ENCODE peak calls at places on chromosomes 13 and 19, in four cellular contexts. Y is K562, S is SK-N-SH, Q is HepG2. E is an unnamed sample.

GRCh38 chr19:55492362-55492944 is 4.2 kb downstream of the SSC5D start:
- DNase-seq in Y (no peak), S (no peak), Q (no peak), E (no peak)

GRCh38 chr13:101579291-101579802 is 126.9 kb downstream of the ITGBL1 start:
- DNase-seq in Y (no peak), S (peak; percentile 46), Q (peak; percentile 2), E (no peak)

GRCh38 chr13:106548064-106548696 is 12.7 kb upstream of the EFNB2 start:
- DNase-seq in S (no peak), Q (no peak), Y (no peak), E (no peak)

GRCh38 chr19:11204076-11204602 is 6.8 kb upstream of the KANK2 start:
- DNase-seq in S (no peak), Q (no peak), Y (no peak), E (no peak)

GRCh38 chr19:926595-927043 is 784 bp downstream of the ARID3A start:
- DNase-seq in Y (peak; percentile 57), Q (no peak), S (no peak), E (no peak)

GRCh38 chr19:54804101-54804500 is 691 bp downstream of the KIR2DL4 start:
- DNase-seq in Q (no peak), S (no peak), Y (no peak), E (no peak)

GRCh38 chr19:7004313-7004931 is 16.8 kb downstream of the MBD3L2B start:
- DNase-seq in Y (peak; percentile 13), Q (peak; percentile 49), S (no peak), E (peak; percentile 34)

GRCh38 chr19:6718741-6719539 is 1.5 kb downstream of the C3 start:
- DNase-seq in S (peak; percentile 75), Y (peak; percentile 99), Q (peak; percentile 93), E (peak; percentile 79)

GRCh38 chr13:48304132-48304876 is 753 bp downstream of the RB1 start:
- DNase-seq in S (peak; percentile 50), Q (peak; percentile 30), Y (peak; percentile 28), E (no peak)

GRCh38 chr13:98014766-98015165 is 61.3 kb downstream of the IPO5 start:
- DNase-seq in Q (no peak), Y (no peak), S (no peak), E (no peak)

GRCh38 chr19:54389556-54389955 is 24.8 kb upstream of the LAIR1 start:
- DNase-seq in S (no peak), Y (no peak), Q (no peak), E (no peak)

GRCh38 chr13:90868321-90868920 is 479.1 kb upstream of the MIR17HG start:
- DNase-seq in Y (peak; percentile 47), S (no peak), Q (peak; percentile 3), E (peak; percentile 8)

GRCh38 chr19:1082165-1082927 is 12.8 kb downstream of the POLR2E start:
- DNase-seq in Q (no peak), S (peak; percentile 92), Y (peak; percentile 97), E (peak; percentile 89)

GRCh38 chr19:10832659-10833296 is 3.2 kb downstream of the TMED1 start:
- DNase-seq in Q (no peak), S (no peak), Y (no peak), E (no peak)

GRCh38 chr13:50094615-50095293 is 79.5 kb downstream of the KCNRG start:
- DNase-seq in Q (no peak), Y (no peak), S (no peak), E (no peak)

GRCh38 chr19:34662919-34663318 is 14.0 kb downstream of the SCGB2B2 start:
- DNase-seq in Y (peak; percentile 37), Q (peak; percentile 51), S (peak; percentile 68), E (peak; percentile 41)

GRCh38 chr13:100361504-100361903 is 227.1 kb downstream of the GGACT start:
- DNase-seq in Q (no peak), S (no peak), Y (no peak), E (no peak)

GRCh38 chr13:74230984-74231443 is 96.8 kb upstream of the KLF12 start:
- DNase-seq in Y (no peak), Q (no peak), S (no peak), E (no peak)
- TF ChIP-seq ELF1 in Y (no peak), Q (no peak), S (no peak), E (no peak)

DNA sequence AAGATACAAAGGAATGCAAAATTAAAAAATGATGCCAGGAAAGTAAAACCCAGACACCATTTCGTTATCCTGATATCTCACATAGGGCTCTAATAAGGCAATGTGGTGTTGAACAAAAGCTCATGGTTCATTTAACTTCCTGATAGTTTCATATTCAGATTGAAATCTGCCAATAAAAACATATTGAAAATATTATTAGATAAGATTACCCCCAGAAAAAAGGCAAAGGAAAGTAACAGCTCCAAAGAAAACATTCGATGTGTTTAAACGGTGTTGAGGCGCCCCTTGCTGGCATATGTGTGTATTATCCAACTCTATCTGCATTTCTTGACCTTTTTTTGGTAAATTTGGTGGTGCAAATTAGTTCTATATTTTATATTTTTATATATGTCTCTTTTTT is 75.9 kb downstream of the ESD start:
- DNase-seq in Q (peak; percentile 33), Y (peak; percentile 13), S (peak; percentile 53), E (peak; percentile 15)
- TF ChIP-seq ELF1 in Q (no peak), Y (no peak), S (no peak), E (no peak)

GRCh38 chr13:38538412-38538811 is 148.5 kb upstream of the FREM2 start:
- DNase-seq in Q (no peak), S (no peak), Y (no peak), E (no peak)
- TF ChIP-seq ELF1 in Q (no peak), S (no peak), Y (no peak), E (no peak)

GRCh38 chr13:109254271-109254670 is 532.1 kb downstream of the IRS2 start:
- DNase-seq in S (no peak), Q (no peak), Y (no peak), E (no peak)
- TF ChIP-seq ELF1 in S (no peak), Q (no peak), Y (no peak), E (no peak)

DNA sequence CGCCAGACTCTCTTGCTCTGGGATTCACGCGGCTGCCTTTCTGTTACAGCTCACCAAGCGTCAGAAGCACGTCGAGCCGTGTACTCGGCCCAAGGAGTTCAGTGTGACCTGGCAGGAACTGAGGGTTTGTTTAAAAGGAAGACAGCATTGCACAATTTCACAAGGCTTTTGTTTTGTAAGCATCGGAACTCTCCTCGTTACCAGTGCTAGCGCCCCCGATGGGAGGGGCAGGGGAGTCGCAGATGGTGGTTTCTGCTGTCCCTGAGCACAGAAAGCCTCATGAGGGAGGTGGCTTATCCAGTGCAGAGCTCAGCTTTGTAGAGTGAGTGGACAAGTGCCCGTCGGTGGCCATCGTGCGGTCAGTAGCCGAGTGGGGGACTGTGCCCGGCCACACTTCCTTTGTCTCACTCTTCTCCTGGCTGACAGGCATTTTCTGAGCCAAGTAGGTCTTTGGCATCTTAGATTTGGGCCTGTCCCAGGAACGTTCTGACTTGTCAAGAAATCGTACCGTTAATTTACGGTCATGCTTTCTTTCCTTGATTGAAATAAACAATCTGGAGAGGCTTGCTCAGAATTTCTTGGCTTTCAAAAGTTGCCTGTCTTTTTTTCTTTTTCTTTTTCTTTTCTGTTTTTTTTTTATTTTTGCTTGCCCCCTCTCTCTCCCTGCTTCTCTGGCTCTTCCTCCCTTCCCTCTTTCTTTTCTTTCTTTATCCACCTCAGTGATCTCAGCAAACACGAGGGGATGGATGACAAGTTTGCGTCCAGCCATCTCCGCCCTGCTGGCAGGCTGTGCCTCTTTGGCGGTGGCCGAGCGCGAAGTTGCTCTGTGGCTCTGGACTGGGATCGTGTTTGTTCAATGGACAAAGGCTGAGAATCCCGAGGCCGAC is 7.7 kb downstream of the KDM4B start:
- DNase-seq in Y (peak; percentile 45), S (peak; percentile 47), Q (peak; percentile 53), E (no peak)
- TF ChIP-seq ELF1 in Y (no peak), S (no peak), Q (no peak), E (no peak)

GRCh38 chr13:44592448-44592847 is 16.3 kb upstream of the TSC22D1 start:
- DNase-seq in Q (no peak), S (no peak), Y (no peak), E (no peak)
- TF ChIP-seq ELF1 in Q (no peak), S (no peak), Y (no peak), E (no peak)

GRCh38 chr19:18170714-18171255 is 2.8 kb upstream of the IFI30 start:
- DNase-seq in S (peak; percentile 19), Q (no peak), Y (no peak), E (no peak)

GRCh38 chr19:18167011-18167410 is 6.6 kb upstream of the IFI30 start:
- DNase-seq in Q (no peak), S (peak; percentile 11), Y (no peak), E (no peak)

GRCh38 chr19:18165794-18166544 is 7.6 kb upstream of the IFI30 start:
- DNase-seq in Y (no peak), Q (no peak), S (peak; percentile 16), E (no peak)

GRCh38 chr19:18167975-18168645 is 5.5 kb upstream of the IFI30 start:
- DNase-seq in Y (peak; percentile 84), Q (no peak), S (peak; percentile 94), E (no peak)

DNA sequence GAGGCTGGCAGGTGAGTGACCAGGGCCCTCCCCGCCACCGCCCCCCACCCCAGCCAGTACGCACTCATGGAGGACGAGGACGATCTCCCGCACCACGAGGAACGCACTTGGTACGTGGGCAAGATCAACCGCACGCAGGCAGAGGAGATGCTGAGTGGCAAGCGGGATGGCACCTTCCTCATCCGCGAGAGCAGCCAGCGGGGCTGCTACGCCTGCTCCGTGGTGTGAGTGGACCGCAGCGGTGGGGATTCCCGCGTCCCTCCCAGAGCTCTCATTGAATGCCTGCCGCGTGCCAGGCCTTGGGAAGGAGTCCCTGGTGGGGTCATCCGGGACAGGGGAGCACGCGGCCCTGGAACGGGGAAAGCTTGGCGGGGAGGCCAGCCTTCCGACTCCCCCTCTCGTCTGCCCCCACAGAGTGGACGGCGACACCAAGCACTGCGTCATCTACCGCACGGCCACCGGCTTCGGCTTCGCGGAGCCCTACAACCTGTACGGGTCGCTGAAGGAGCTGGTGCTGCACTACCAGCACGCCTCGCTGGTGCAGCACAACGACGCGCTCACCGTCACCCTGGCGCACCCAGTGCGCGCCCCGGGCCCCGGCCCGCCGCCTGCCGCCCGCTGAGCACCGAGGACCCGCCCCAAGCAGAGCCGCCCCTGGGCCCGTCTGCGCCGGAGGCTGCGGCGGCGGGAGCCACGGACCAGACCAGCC is 4.8 kb upstream of the IFI30 start:
- DNase-seq in Y (no peak), S (peak; percentile 29), Q (no peak), E (no peak)
- TF ChIP-seq ELF1 in Y (no peak), S (no peak), Q (no peak), E (no peak)

E was measured in HCT116.